ENCODE peak calls at places on chromosomes 11 and 22, in nine cellular contexts. One of them, this sample, is unnamed. For H3K4me1 and H3K9me3, the result is how much of the 10 kb centered on the place peaks cover.

GRCh38 chr11:19742595-19743292 is 30.1 kb downstream of the NAV2 start:
- DNase-seq in stomach: peak
- DNase-seq in esophagus squamous epithelium: no peak
- DNase-seq in MM.1S: peak
- DNase-seq in tibial nerve: peak
- DNase-seq in GM12878: no peak
- DNase-seq in transverse colon: peak
- DNase-seq in right atrium auricular region: peak
- DNase-seq in H9: peak
- DNase-seq in this sample: peak

GRCh38 chr22:22940961-22941605 is 53.5 kb downstream of the IGLL5 start:
- DNase-seq in stomach: peak
- DNase-seq in esophagus squamous epithelium: no peak
- DNase-seq in MM.1S: no peak
- DNase-seq in tibial nerve: peak
- DNase-seq in GM12878: no peak
- DNase-seq in transverse colon: peak
- DNase-seq in right atrium auricular region: no peak
- DNase-seq in H9: peak
- DNase-seq in this sample: peak

GRCh38 chr11:109914809-109915653 is 178.2 kb upstream of the ZC3H12C start:
- DNase-seq in stomach: no peak
- DNase-seq in esophagus squamous epithelium: no peak
- DNase-seq in MM.1S: no peak
- DNase-seq in tibial nerve: no peak
- DNase-seq in GM12878: no peak
- DNase-seq in transverse colon: no peak
- DNase-seq in right atrium auricular region: no peak
- DNase-seq in H9: no peak
- DNase-seq in this sample: no peak

GRCh38 chr11:44236261-44236660 is 73.7 kb downstream of the ALX4 start:
- DNase-seq in stomach: no peak
- DNase-seq in esophagus squamous epithelium: no peak
- DNase-seq in MM.1S: no peak
- DNase-seq in tibial nerve: no peak
- DNase-seq in GM12878: no peak
- DNase-seq in transverse colon: no peak
- DNase-seq in right atrium auricular region: no peak
- DNase-seq in H9: no peak
- DNase-seq in this sample: no peak

GRCh38 chr11:2477254-2477653 is 32.4 kb downstream of the KCNQ1 start:
- DNase-seq in stomach: peak
- DNase-seq in esophagus squamous epithelium: no peak
- DNase-seq in MM.1S: no peak
- DNase-seq in tibial nerve: no peak
- DNase-seq in GM12878: no peak
- DNase-seq in transverse colon: no peak
- DNase-seq in right atrium auricular region: no peak
- DNase-seq in H9: no peak
- DNase-seq in this sample: no peak

GRCh38 chr11:102428696-102429095 is 23.9 kb downstream of the TMEM123 start:
- DNase-seq in stomach: no peak
- DNase-seq in esophagus squamous epithelium: no peak
- DNase-seq in MM.1S: no peak
- DNase-seq in tibial nerve: no peak
- DNase-seq in GM12878: no peak
- DNase-seq in transverse colon: no peak
- DNase-seq in right atrium auricular region: no peak
- DNase-seq in H9: no peak
- DNase-seq in this sample: no peak

GRCh38 chr11:37630866-37631265 is 1032.8 kb upstream of the RAG2 start:
- DNase-seq in stomach: no peak
- DNase-seq in esophagus squamous epithelium: no peak
- DNase-seq in MM.1S: no peak
- DNase-seq in tibial nerve: no peak
- DNase-seq in GM12878: no peak
- DNase-seq in transverse colon: no peak
- DNase-seq in right atrium auricular region: no peak
- DNase-seq in H9: no peak
- DNase-seq in this sample: no peak

GRCh38 chr11:10785146-10785474 is 23.6 kb downstream of the EIF4G2 start:
- DNase-seq in stomach: no peak
- DNase-seq in esophagus squamous epithelium: no peak
- DNase-seq in MM.1S: no peak
- DNase-seq in tibial nerve: no peak
- DNase-seq in GM12878: no peak
- DNase-seq in transverse colon: no peak
- DNase-seq in right atrium auricular region: no peak
- DNase-seq in H9: no peak
- DNase-seq in this sample: no peak

GRCh38 chr11:45233121-45233803 is 52.9 kb downstream of the SYT13 start:
- DNase-seq in stomach: peak
- DNase-seq in esophagus squamous epithelium: no peak
- DNase-seq in MM.1S: peak
- DNase-seq in tibial nerve: peak
- DNase-seq in GM12878: no peak
- DNase-seq in transverse colon: peak
- DNase-seq in right atrium auricular region: peak
- DNase-seq in H9: peak
- DNase-seq in this sample: peak

GRCh38 chr22:23822101-23822671 is 16.6 kb downstream of the DERL3 start:
- DNase-seq in stomach: no peak
- DNase-seq in esophagus squamous epithelium: no peak
- DNase-seq in MM.1S: no peak
- DNase-seq in tibial nerve: no peak
- DNase-seq in GM12878: no peak
- DNase-seq in transverse colon: no peak
- DNase-seq in right atrium auricular region: no peak
- DNase-seq in H9: no peak
- DNase-seq in this sample: no peak

GRCh38 chr11:102429691-102430090 is 22.9 kb downstream of the TMEM123 start:
- DNase-seq in stomach: no peak
- DNase-seq in esophagus squamous epithelium: no peak
- DNase-seq in MM.1S: no peak
- DNase-seq in tibial nerve: no peak
- DNase-seq in GM12878: no peak
- DNase-seq in transverse colon: no peak
- DNase-seq in right atrium auricular region: no peak
- DNase-seq in H9: no peak
- DNase-seq in this sample: no peak

GRCh38 chr11:45457649-45458048 is 171.5 kb upstream of the SYT13 start:
- DNase-seq in stomach: no peak
- DNase-seq in esophagus squamous epithelium: no peak
- DNase-seq in MM.1S: no peak
- DNase-seq in tibial nerve: no peak
- DNase-seq in GM12878: no peak
- DNase-seq in transverse colon: no peak
- DNase-seq in right atrium auricular region: no peak
- DNase-seq in H9: no peak
- DNase-seq in this sample: no peak

GRCh38 chr22:42967933-42968332 is 47.0 kb downstream of the PACSIN2 start:
- DNase-seq in stomach: peak
- DNase-seq in esophagus squamous epithelium: no peak
- DNase-seq in MM.1S: no peak
- DNase-seq in tibial nerve: no peak
- DNase-seq in GM12878: no peak
- DNase-seq in transverse colon: peak
- DNase-seq in right atrium auricular region: peak
- DNase-seq in H9: no peak
- DNase-seq in this sample: peak

GRCh38 chr22:49326558-49326957 is 501.1 kb downstream of the BRD1 start:
- DNase-seq in stomach: peak
- DNase-seq in esophagus squamous epithelium: no peak
- DNase-seq in MM.1S: no peak
- DNase-seq in tibial nerve: no peak
- DNase-seq in GM12878: no peak
- DNase-seq in transverse colon: no peak
- DNase-seq in right atrium auricular region: no peak
- DNase-seq in H9: no peak
- DNase-seq in this sample: no peak

GRCh38 chr11:70398834-70399680 is 728 bp downstream of the CTTN start:
- DNase-seq in stomach: peak
- DNase-seq in esophagus squamous epithelium: no peak
- DNase-seq in MM.1S: no peak
- DNase-seq in tibial nerve: no peak
- DNase-seq in GM12878: no peak
- DNase-seq in transverse colon: peak
- DNase-seq in right atrium auricular region: no peak
- DNase-seq in H9: no peak
- DNase-seq in this sample: no peak

GRCh38 chr22:23832226-23833016 is 6.4 kb downstream of the DERL3 start:
- DNase-seq in stomach: no peak
- DNase-seq in esophagus squamous epithelium: no peak
- DNase-seq in MM.1S: no peak
- DNase-seq in tibial nerve: no peak
- DNase-seq in GM12878: no peak
- DNase-seq in transverse colon: no peak
- DNase-seq in right atrium auricular region: no peak
- DNase-seq in H9: no peak
- DNase-seq in this sample: peak

GRCh38 chr11:119262668-119263351 is 54.1 kb downstream of the MCAM start:
- DNase-seq in stomach: no peak
- DNase-seq in esophagus squamous epithelium: no peak
- DNase-seq in MM.1S: no peak
- DNase-seq in tibial nerve: no peak
- DNase-seq in GM12878: peak
- DNase-seq in transverse colon: no peak
- DNase-seq in right atrium auricular region: no peak
- DNase-seq in H9: no peak
- DNase-seq in this sample: no peak
- H3K4me1 ChIP-seq in stomach: under half
- H3K4me1 ChIP-seq in esophagus squamous epithelium: under half
- H3K4me1 ChIP-seq in MM.1S: under half
- H3K4me1 ChIP-seq in tibial nerve: under half
- H3K4me1 ChIP-seq in GM12878: under half
- H3K4me1 ChIP-seq in transverse colon: under half
- H3K4me1 ChIP-seq in right atrium auricular region: under half
- H3K4me1 ChIP-seq in H9: under half
- H3K4me1 ChIP-seq in this sample: under half

DNA sequence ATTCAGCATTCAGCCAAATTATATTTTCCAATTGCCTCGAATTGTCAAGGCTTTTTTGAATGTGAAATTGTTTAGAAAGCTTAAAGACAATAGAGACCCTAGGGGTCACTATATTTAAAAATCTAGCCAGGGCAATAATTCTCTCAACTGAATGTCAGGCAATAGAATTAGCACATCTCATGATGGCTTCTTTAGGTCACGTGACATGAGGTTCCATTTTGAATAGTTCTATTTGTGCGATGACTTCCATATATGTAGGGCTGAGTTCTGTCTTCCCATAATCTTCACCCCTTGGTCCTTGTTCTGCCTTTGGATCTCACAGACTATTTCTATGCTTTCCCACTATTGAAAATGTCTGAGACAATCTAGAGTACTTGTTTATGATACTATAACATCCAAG is 527.7 kb upstream of the KIRREL3 start:
- DNase-seq in stomach: no peak
- DNase-seq in esophagus squamous epithelium: no peak
- DNase-seq in MM.1S: no peak
- DNase-seq in tibial nerve: no peak
- DNase-seq in GM12878: no peak
- DNase-seq in transverse colon: no peak
- DNase-seq in right atrium auricular region: no peak
- DNase-seq in H9: no peak
- DNase-seq in this sample: no peak
- H3K9me3 ChIP-seq in stomach: under half
- H3K9me3 ChIP-seq in esophagus squamous epithelium: under half
- H3K9me3 ChIP-seq in MM.1S: under half
- H3K9me3 ChIP-seq in tibial nerve: under half
- H3K9me3 ChIP-seq in GM12878: under half
- H3K9me3 ChIP-seq in transverse colon: under half
- H3K9me3 ChIP-seq in right atrium auricular region: under half
- H3K9me3 ChIP-seq in H9: under half
- H3K9me3 ChIP-seq in this sample: under half

DNA sequence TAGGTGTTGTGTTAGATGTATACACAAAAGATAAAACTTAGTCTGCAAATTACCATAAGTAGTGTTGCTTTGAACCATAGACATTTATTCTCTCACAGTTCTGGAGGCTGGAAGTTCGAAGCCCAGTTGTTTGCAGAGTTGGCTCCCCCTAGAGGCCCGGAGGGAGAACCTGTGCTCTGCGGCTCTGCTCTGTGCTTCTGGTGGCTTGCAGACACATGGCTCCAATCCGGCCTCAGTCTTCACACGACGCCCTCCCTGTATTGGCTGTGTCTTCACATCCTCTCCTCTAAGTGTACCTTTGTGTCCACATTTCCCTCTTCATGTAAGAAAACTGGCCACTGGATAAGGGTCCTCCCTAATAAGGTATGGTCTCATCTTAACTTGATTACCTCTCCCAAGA is 128.4 kb downstream of the OPCML start:
- DNase-seq in stomach: no peak
- DNase-seq in esophagus squamous epithelium: no peak
- DNase-seq in MM.1S: peak
- DNase-seq in tibial nerve: no peak
- DNase-seq in GM12878: no peak
- DNase-seq in transverse colon: no peak
- DNase-seq in right atrium auricular region: no peak
- DNase-seq in H9: peak
- DNase-seq in this sample: no peak
- TF ChIP-seq CTCF in stomach: no peak
- TF ChIP-seq CTCF in esophagus squamous epithelium: no peak
- TF ChIP-seq CTCF in MM.1S: no peak
- TF ChIP-seq CTCF in tibial nerve: no peak
- TF ChIP-seq CTCF in GM12878: peak
- TF ChIP-seq CTCF in transverse colon: no peak
- TF ChIP-seq CTCF in right atrium auricular region: no peak
- TF ChIP-seq CTCF in H9: peak
- TF ChIP-seq CTCF in this sample: peak

GRCh38 chr11:133947298-133947905 is 9.4 kb downstream of the IGSF9B start:
- DNase-seq in stomach: no peak
- DNase-seq in esophagus squamous epithelium: no peak
- DNase-seq in MM.1S: no peak
- DNase-seq in tibial nerve: no peak
- DNase-seq in GM12878: no peak
- DNase-seq in transverse colon: no peak
- DNase-seq in right atrium auricular region: no peak
- DNase-seq in H9: peak
- DNase-seq in this sample: peak
- H3K4me1 ChIP-seq in stomach: half or more
- H3K4me1 ChIP-seq in esophagus squamous epithelium: half or more
- H3K4me1 ChIP-seq in MM.1S: under half
- H3K4me1 ChIP-seq in tibial nerve: under half
- H3K4me1 ChIP-seq in GM12878: under half
- H3K4me1 ChIP-seq in transverse colon: under half
- H3K4me1 ChIP-seq in right atrium auricular region: half or more
- H3K4me1 ChIP-seq in H9: under half
- H3K4me1 ChIP-seq in this sample: under half

DNA sequence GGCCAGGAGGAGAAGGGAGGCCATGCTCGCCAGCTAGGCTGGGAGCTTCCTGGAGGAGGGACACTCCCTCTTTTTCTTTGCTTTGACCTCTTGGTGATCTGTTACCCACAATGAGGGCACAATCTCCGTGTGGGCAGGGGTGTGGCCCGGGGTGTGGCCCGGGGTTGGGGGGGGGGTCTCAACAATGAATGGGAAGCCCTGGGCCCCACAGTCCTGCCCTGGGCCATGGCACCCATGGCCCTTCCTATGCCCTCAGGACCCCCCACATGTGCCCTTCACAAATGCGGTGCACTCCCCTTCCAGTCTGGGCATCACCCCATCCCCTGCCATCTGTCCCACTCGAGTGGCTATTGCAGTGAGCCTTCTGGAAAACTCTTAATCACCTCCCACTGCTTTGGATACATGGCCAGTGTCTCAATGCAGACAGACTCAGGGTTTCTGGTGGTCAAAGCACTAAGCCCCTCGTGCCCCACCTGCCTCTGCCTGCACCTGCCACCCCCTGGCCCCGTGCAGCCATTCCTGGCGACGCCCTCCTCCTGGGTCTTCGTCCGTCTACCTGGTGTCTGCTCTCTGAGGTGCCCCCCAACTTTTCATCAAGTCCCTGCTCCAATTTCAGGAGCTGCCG is 611.3 kb downstream of the TBC1D22A start:
- DNase-seq in stomach: no peak
- DNase-seq in esophagus squamous epithelium: no peak
- DNase-seq in MM.1S: no peak
- DNase-seq in tibial nerve: peak
- DNase-seq in GM12878: no peak
- DNase-seq in transverse colon: no peak
- DNase-seq in right atrium auricular region: no peak
- DNase-seq in H9: no peak
- DNase-seq in this sample: no peak
- H3K9me3 ChIP-seq in stomach: under half
- H3K9me3 ChIP-seq in esophagus squamous epithelium: under half
- H3K9me3 ChIP-seq in MM.1S: under half
- H3K9me3 ChIP-seq in tibial nerve: under half
- H3K9me3 ChIP-seq in GM12878: under half
- H3K9me3 ChIP-seq in transverse colon: under half
- H3K9me3 ChIP-seq in right atrium auricular region: under half
- H3K9me3 ChIP-seq in H9: half or more
- H3K9me3 ChIP-seq in this sample: under half

This sample was measured in upper lobe of right lung.